ENCODE peak calls at places on chromosomes 16 and 17, in ten cellular contexts. I is H54, L is A549, D is prostate gland, Y is IMR-90, C is esophagus squamous epithelium, B is Peyer's patch, U is body of pancreas, E is NB4, M is gastrocnemius medialis. A is an unnamed sample.

GRCh38 chr16:2468725-2469398 is 2.2 kb upstream of the NTN3 start:
- DNase-seq in U (no peak), L (peak; percentile 44), M (no peak), I (peak; percentile 84), C (no peak), Y (no peak), E (peak; percentile 97), D (no peak), B (no peak), A (peak; percentile 53)

GRCh38 chr17:75773121-75773807 is 8.3 kb upstream of the GALK1 start:
- DNase-seq in M (peak; percentile 64), L (no peak), E (no peak), D (no peak), I (no peak), Y (no peak), U (no peak), C (no peak), B (peak; percentile 43), A (no peak)

GRCh38 chr17:3535253-3535995 is 22.2 kb downstream of the TRPV3 start:
- DNase-seq in M (peak; percentile 35), B (peak; percentile 69), Y (peak; percentile 62), L (peak; percentile 90), U (peak; percentile 25), I (no peak), E (peak; percentile 40), C (no peak), D (no peak), A (peak; percentile 78)

GRCh38 chr17:64008830-64009229 is 10.7 kb downstream of the PRR29 start:
- DNase-seq in E (no peak), D (no peak), M (no peak), I (no peak), U (no peak), Y (no peak), C (no peak), B (no peak), L (no peak), A (no peak)

GRCh38 chr17:45757431-45758218 is 26.5 kb upstream of the CRHR1 start:
- DNase-seq in D (no peak), U (no peak), L (no peak), C (no peak), I (no peak), Y (no peak), E (no peak), B (no peak), M (no peak), A (peak; percentile 9)

GRCh38 chr16:9791566-9791965 is 390.7 kb downstream of the GRIN2A start:
- DNase-seq in L (no peak), Y (no peak), C (no peak), I (no peak), M (no peak), U (no peak), E (no peak), B (no peak), D (no peak), A (no peak)

GRCh38 chr16:86573646-86574508 is 4.5 kb upstream of the FOXL1 start:
- DNase-seq in I (no peak), U (no peak), C (no peak), D (no peak), E (no peak), L (no peak), B (no peak), M (no peak), Y (no peak), A (no peak)

GRCh38 chr16:10787304-10787703 is 31.3 kb downstream of the TVP23A start:
- DNase-seq in E (no peak), I (no peak), U (no peak), C (no peak), B (no peak), L (no peak), M (no peak), Y (no peak), D (no peak), A (no peak)

GRCh38 chr17:4861052-4861451 is 27.9 kb downstream of the MINK1 start:
- DNase-seq in B (no peak), C (no peak), U (no peak), I (no peak), M (no peak), Y (no peak), D (no peak), E (no peak), L (no peak), A (no peak)

GRCh38 chr17:40089085-40089895 is 11.1 kb downstream of the NR1D1 start:
- DNase-seq in I (no peak), Y (no peak), B (no peak), E (no peak), L (no peak), U (no peak), M (no peak), D (no peak), C (no peak), A (no peak)

GRCh38 chr16:86480444-86480843 is 29.9 kb upstream of the FOXF1 start:
- DNase-seq in E (no peak), U (no peak), Y (no peak), L (no peak), D (no peak), C (no peak), I (no peak), M (no peak), B (no peak), A (no peak)

GRCh38 chr17:14926526-14927122 is 338.5 kb downstream of the PMP22 start:
- DNase-seq in E (peak; percentile 82), D (peak; percentile 62), M (no peak), I (peak; percentile 21), Y (peak; percentile 74), U (peak; percentile 75), C (no peak), L (peak; percentile 36), B (no peak), A (peak; percentile 70)

GRCh38 chr16:82152641-82153094 is 17.4 kb downstream of the MPHOSPH6 start:
- DNase-seq in I (peak; percentile 3), C (no peak), U (no peak), B (no peak), Y (peak; percentile 70), L (no peak), D (peak; percentile 81), E (no peak), M (no peak), A (no peak)

GRCh38 chr17:13005530-13005929 is 12.3 kb downstream of the ELAC2 start:
- DNase-seq in B (no peak), I (no peak), M (no peak), D (no peak), Y (no peak), L (no peak), U (no peak), C (no peak), E (no peak), A (no peak)

GRCh38 chr17:15480209-15480608 is 12.8 kb upstream of the CDRT4 start:
- DNase-seq in E (no peak), D (no peak), B (no peak), M (no peak), U (no peak), I (no peak), Y (no peak), L (no peak), C (no peak), A (no peak)

GRCh38 chr17:74663566-74663965 is 40.0 kb upstream of the CD300E start:
- DNase-seq in D (no peak), U (no peak), M (no peak), L (no peak), B (no peak), Y (no peak), I (no peak), C (no peak), E (no peak), A (no peak)

GRCh38 chr16:71246309-71246708 is 15.8 kb upstream of the HYDIN start:
- DNase-seq in C (no peak), U (no peak), M (no peak), B (no peak), L (no peak), I (no peak), Y (no peak), D (no peak), E (no peak), A (no peak)

GRCh38 chr16:11669380-11670146 is 1.3 kb downstream of the SNN start:
- DNase-seq in M (peak; percentile 82), D (no peak), L (no peak), Y (peak; percentile 16), C (no peak), E (peak; percentile 68), I (no peak), U (peak; percentile 70), B (no peak), A (peak; percentile 28)

DNA sequence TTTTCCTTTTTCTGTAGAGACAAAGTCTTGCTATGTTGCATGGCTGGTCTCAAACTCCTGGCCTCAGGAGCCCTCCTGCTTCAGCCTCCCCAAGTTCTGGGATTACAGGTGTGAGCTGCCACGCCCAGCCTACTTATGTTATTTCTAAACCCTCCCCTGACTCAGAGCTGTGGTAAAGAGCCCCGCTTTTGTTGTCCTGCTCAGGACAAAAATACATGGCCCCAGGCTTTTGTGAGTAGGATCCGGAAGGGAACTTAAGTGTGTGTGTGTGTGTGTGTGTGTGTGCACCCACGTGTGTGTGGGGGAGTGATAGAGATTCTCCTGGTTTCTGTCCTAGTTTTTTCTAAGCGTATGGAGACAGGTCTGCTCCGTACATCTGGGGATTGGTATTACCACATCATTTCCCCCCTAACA is 67.2 kb downstream of the PRKCB start:
- DNase-seq in I (no peak), C (no peak), E (peak; percentile 65), M (no peak), Y (no peak), B (no peak), U (no peak), L (no peak), D (no peak), A (no peak)
- TF ChIP-seq POLR2A in I (no peak), C (no peak), E (no peak), M (no peak), Y (no peak), B (no peak), U (no peak), L (no peak), D (no peak), A (no peak)

GRCh38 chr17:78172284-78173024 is 4.1 kb downstream of the SYNGR2 start:
- DNase-seq in E (peak; percentile 58), D (no peak), C (no peak), I (no peak), Y (peak; percentile 49), M (peak; percentile 69), B (peak; percentile 83), L (no peak), U (no peak), A (peak; percentile 29)
- TF ChIP-seq POLR2A in E (no peak), D (peak; percentile 25), C (no peak), I (no peak), Y (no peak), M (peak; percentile 59), B (no peak), L (no peak), U (no peak), A (peak; percentile 36)

DNA sequence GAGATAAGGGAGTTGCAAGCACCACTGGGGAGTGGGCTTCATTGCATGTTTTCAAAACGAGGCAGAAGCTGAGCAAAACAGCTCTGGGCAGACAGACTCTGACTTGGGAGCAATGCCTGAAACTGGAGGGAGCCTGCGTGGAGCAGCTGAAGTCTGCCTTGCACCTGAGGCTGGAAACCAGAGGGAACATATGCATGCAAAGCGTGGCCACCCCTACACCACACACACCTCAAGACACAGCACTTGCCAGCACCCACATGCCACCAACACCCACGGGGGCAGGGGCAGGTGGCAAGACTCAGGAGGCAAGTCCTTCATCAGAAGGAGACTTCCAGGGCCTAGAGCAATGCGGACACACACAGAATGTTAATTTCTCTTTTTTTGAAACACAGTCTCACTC is 45.8 kb downstream of the COTL1 start:
- DNase-seq in C (no peak), D (no peak), I (no peak), M (no peak), L (no peak), Y (no peak), E (no peak), B (no peak), U (no peak), A (no peak)
- TF ChIP-seq POLR2A in C (no peak), D (no peak), I (no peak), M (no peak), L (no peak), Y (no peak), E (no peak), B (no peak), U (no peak), A (no peak)

GRCh38 chr16:75555213-75555706 is 792 bp downstream of the TMEM231 start:
- DNase-seq in B (peak; percentile 72), E (peak; percentile 89), Y (peak; percentile 86), D (peak; percentile 73), C (no peak), I (peak; percentile 91), U (peak; percentile 80), M (peak; percentile 61), L (peak; percentile 97), A (peak; percentile 87)
- TF ChIP-seq POLR2A in B (no peak), E (peak; percentile 38), Y (peak; percentile 46), D (peak; percentile 30), C (no peak), I (peak; percentile 29), U (peak; percentile 14), M (no peak), L (peak; percentile 17), A (peak; percentile 23)